ENCODE peak calls at places on chromosomes 2 and 18, in five cellular contexts. D is prostate gland, V is vagina, A is K562, B is HCT116. L is an unnamed sample. For H3K4me1 and H3K27me3, the result is how much of the 10 kb centered on the place peaks cover.

GRCh38 chr2:99670768-99671734 is 181.2 kb upstream of the REV1 start:
- DNase-seq in B (no peak), D (no peak), V (no peak), A (no peak), L (no peak)

GRCh38 chr2:85250045-85250444 is 77.7 kb downstream of the TGOLN2 start:
- DNase-seq in B (no peak), A (no peak), D (no peak), V (no peak), L (no peak)

GRCh38 chr2:85326406-85326945 is 1.3 kb downstream of the TGOLN2 start:
- DNase-seq in V (no peak), B (no peak), A (peak), D (no peak), L (no peak)

GRCh38 chr2:218806346-218806978 is 24.5 kb downstream of the CYP27A1 start:
- DNase-seq in B (no peak), A (no peak), D (peak), V (no peak), L (peak)

GRCh38 chr18:31658670-31659573 is 25.5 kb downstream of the B4GALT6 start:
- DNase-seq in A (no peak), B (no peak), D (no peak), V (no peak), L (no peak)

GRCh38 chr2:67752964-67753363 is 309.8 kb downstream of the C1D start:
- DNase-seq in V (no peak), D (no peak), A (no peak), B (no peak), L (no peak)

GRCh38 chr2:118774458-118775133 is 72.9 kb downstream of the EN1 start:
- DNase-seq in B (no peak), V (peak), D (no peak), A (peak), L (peak)

GRCh38 chr2:47043891-47044239 is 111.2 kb downstream of the STPG4 start:
- DNase-seq in A (no peak), V (no peak), B (no peak), D (no peak), L (no peak)

GRCh38 chr2:178412047-178412446 is 38.9 kb downstream of the PRKRA start:
- DNase-seq in A (no peak), D (no peak), B (no peak), V (no peak), L (no peak)

GRCh38 chr2:224428787-224429440 is 27.0 kb upstream of the FAM124B start:
- DNase-seq in V (no peak), D (no peak), A (no peak), B (no peak), L (no peak)

GRCh38 chr2:37370666-37371065 is 26.2 kb downstream of the QPCT start:
- DNase-seq in A (no peak), B (no peak), D (no peak), V (no peak), L (no peak)

GRCh38 chr18:240175-240574 is 27.7 kb downstream of the THOC1 start:
- DNase-seq in B (no peak), D (no peak), V (no peak), A (no peak), L (no peak)

GRCh38 chr2:64296695-64297346 is 152.6 kb upstream of the PELI1 start:
- DNase-seq in B (no peak), V (no peak), D (no peak), A (no peak), L (no peak)

GRCh38 chr2:197777823-197778407 is 7.2 kb downstream of the BOLL start:
- DNase-seq in V (no peak), A (peak), D (no peak), B (peak), L (peak)

DNA sequence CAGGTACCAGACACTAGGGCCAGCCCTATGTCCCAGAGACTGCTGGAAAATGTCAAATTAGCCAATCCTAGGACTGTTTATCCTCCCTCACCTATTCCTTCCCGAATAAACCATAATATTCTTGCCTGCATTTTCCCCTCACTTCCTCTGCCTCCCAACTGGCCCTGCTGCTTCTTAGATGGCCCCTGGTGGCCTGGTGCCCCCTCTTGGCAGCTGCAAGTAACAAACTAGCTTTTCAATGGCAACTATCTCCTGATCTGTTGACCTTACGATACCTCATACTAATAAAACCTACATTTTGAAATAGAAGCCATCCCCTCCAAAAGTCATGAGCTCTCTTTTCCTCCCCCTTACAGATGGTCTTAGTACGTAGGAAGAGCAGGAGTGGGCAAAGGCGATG is 132.0 kb downstream of the ALPK2 start:
- DNase-seq in V (no peak), D (no peak), B (peak), A (peak), L (peak)
- H3K4me1 ChIP-seq in V (under half), D (under half), B (under half), A (under half), L (under half)

GRCh38 chr2:71000780-71001591 is 6.3 kb upstream of the TEX261 start:
- DNase-seq in D (peak), V (peak), A (peak), B (peak), L (peak)
- TF ChIP-seq POLR2AphosphoS5 in D (peak), V (no peak), A (no peak), B (peak), L (peak)

GRCh38 chr18:48131042-48131441 is 200.6 kb upstream of the SMAD2 start:
- DNase-seq in D (no peak), B (no peak), V (no peak), A (no peak), L (no peak)
- H3K27me3 ChIP-seq in D (under half), B (under half), V (under half), A (under half), L (under half)

DNA sequence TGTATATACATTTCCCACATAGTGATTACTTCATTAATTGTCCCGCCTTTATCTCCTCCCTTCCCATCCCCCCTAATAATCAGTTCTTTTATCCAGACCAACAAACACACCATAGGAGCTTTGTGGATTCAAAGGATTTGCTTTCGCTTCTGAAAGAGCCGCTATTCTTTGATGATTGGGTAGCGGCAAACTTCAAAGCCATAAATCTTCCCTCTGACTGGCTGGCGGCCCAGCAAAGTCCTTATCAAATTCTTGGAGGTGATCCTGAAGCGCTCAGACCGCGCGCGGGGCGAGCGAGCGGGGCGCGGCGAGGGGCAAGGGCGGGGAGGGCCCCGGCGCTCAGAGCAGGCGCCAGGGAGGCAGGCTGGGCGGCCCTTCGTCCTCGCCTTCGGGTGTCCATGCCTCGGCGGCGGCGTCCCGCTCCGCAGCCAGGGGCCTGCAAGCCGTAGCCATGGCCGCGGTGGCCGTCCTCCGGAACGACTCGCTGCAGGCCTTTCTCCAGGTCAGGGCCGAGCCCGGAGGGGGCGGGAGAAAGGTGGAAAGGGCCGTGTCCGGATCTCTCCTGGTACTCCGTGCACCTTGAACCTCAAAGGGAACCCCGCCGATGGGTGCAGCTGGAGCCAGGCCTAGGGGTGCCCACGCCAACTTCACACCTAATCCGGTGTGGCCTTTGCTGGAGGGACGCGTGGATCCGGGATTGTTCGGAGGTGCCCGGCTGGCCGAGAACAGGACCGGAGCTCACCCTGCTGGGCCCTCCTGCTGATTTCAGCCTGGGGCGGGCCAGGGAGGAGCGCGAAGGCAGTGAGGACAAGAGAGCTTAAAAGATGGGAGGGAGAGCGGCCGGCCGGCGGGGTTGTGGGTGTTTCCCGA is at the start of gene SP5:
- DNase-seq in V (no peak), B (peak), A (peak), D (peak), L (peak)
- H3K4me1 ChIP-seq in V (under half), B (under half), A (under half), D (under half), L (under half)

GRCh38 chr2:152925540-152926448 is 207.4 kb downstream of the ARL6IP6 start:
- DNase-seq in B (peak), A (peak), D (peak), V (no peak), L (peak)
- TF ChIP-seq POLR2AphosphoS5 in B (no peak), A (no peak), D (peak), V (no peak), L (no peak)

GRCh38 chr2:60540054-60540453 is 13.4 kb downstream of the BCL11A start:
- DNase-seq in D (peak), A (no peak), B (no peak), V (no peak), L (no peak)

GRCh38 chr2:60549250-60550150 is 4.0 kb downstream of the BCL11A start:
- DNase-seq in D (peak), A (no peak), B (no peak), V (no peak), L (peak)

GRCh38 chr2:60544059-60544458 is 9.4 kb downstream of the BCL11A start:
- DNase-seq in V (no peak), B (no peak), D (peak), A (no peak), L (peak)

GRCh38 chr2:60548844-60549243 is 4.6 kb downstream of the BCL11A start:
- DNase-seq in B (no peak), A (no peak), D (no peak), V (no peak), L (peak)

DNA sequence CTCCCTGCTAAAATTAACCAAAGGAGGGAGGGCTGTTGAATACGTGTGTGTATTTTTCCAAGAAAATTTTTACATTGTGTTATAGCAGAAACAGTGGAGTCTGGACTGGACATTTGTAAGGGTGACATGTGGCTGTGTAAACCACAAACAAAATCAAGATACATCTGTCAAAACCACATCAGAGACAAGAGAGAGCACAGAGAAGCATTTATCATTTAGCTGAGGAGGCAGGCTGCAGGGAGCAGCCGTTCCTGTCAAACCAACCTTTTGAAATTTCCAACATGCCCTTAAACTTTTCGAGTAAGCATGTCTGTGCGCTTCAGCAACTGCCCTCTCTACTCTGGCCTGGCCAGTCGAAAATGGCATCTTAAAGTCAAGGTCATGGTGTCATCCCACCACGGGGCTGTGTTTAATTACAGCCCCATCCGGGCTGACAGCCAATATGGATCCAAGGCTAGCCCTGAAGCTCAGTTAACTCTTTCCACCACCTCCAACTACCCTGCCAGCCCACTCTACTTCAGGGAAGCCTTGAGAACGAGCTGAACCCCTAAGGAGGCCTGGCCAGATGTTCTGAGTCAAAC is 8.4 kb downstream of the BCL11A start:
- DNase-seq in D (no peak), B (no peak), V (no peak), A (no peak), L (no peak)
- H3K27me3 ChIP-seq in D (under half), B (half or more), V (under half), A (under half), L (under half)